ENCODE peak calls at places on chromosomes 6 and 20, in five cellular contexts. One of them, this sample, is unnamed.

GRCh38 chr6:127291495-127291894 is 24.8 kb downstream of the RNF146 start:
- DNase-seq in heart left ventricle: no peak
- DNase-seq in astrocyte of the spinal cord: no peak
- DNase-seq in heart right ventricle: no peak
- DNase-seq in HL-60: no peak
- DNase-seq in this sample: no peak

GRCh38 chr6:41712651-41713103 is 22.7 kb downstream of the TFEB start:
- DNase-seq in heart left ventricle: peak
- DNase-seq in astrocyte of the spinal cord: peak
- DNase-seq in heart right ventricle: peak
- DNase-seq in HL-60: no peak
- DNase-seq in this sample: no peak

GRCh38 chr6:1286972-1287600 is 24.8 kb upstream of the FOXQ1 start:
- DNase-seq in heart left ventricle: no peak
- DNase-seq in astrocyte of the spinal cord: peak
- DNase-seq in heart right ventricle: no peak
- DNase-seq in HL-60: peak
- DNase-seq in this sample: peak

GRCh38 chr20:47809161-47809560 is 23.9 kb upstream of the SULF2 start:
- DNase-seq in heart left ventricle: no peak
- DNase-seq in astrocyte of the spinal cord: no peak
- DNase-seq in heart right ventricle: no peak
- DNase-seq in HL-60: no peak
- DNase-seq in this sample: no peak

GRCh38 chr20:21380711-21381110 is 16.6 kb downstream of the NKX2-4 start:
- DNase-seq in heart left ventricle: no peak
- DNase-seq in astrocyte of the spinal cord: no peak
- DNase-seq in heart right ventricle: no peak
- DNase-seq in HL-60: no peak
- DNase-seq in this sample: no peak

GRCh38 chr6:28544211-28544610 is 18.5 kb downstream of the GPX5 start:
- DNase-seq in heart left ventricle: no peak
- DNase-seq in astrocyte of the spinal cord: peak
- DNase-seq in heart right ventricle: no peak
- DNase-seq in HL-60: no peak
- DNase-seq in this sample: no peak

GRCh38 chr6:136435096-136435495 is 115.1 kb downstream of the MAP7 start:
- DNase-seq in heart left ventricle: no peak
- DNase-seq in astrocyte of the spinal cord: no peak
- DNase-seq in heart right ventricle: no peak
- DNase-seq in HL-60: no peak
- DNase-seq in this sample: no peak

GRCh38 chr6:156789081-156789943 is 12.1 kb downstream of the ARID1B start:
- DNase-seq in heart left ventricle: no peak
- DNase-seq in astrocyte of the spinal cord: no peak
- DNase-seq in heart right ventricle: no peak
- DNase-seq in HL-60: no peak
- DNase-seq in this sample: no peak

GRCh38 chr6:133594551-133594950 is 294.4 kb upstream of the TCF21 start:
- DNase-seq in heart left ventricle: no peak
- DNase-seq in astrocyte of the spinal cord: no peak
- DNase-seq in heart right ventricle: no peak
- DNase-seq in HL-60: no peak
- DNase-seq in this sample: peak

GRCh38 chr20:61502433-61502832 is 250.4 kb downstream of the CDH4 start:
- DNase-seq in heart left ventricle: no peak
- DNase-seq in astrocyte of the spinal cord: peak
- DNase-seq in heart right ventricle: no peak
- DNase-seq in HL-60: no peak
- DNase-seq in this sample: peak

GRCh38 chr20:49695830-49696229 is 17.8 kb downstream of the B4GALT5 start:
- DNase-seq in heart left ventricle: no peak
- DNase-seq in astrocyte of the spinal cord: no peak
- DNase-seq in heart right ventricle: no peak
- DNase-seq in HL-60: no peak
- DNase-seq in this sample: no peak

GRCh38 chr20:676967-677366 is 1.4 kb upstream of the SCRT2 start:
- DNase-seq in heart left ventricle: no peak
- DNase-seq in astrocyte of the spinal cord: no peak
- DNase-seq in heart right ventricle: no peak
- DNase-seq in HL-60: no peak
- DNase-seq in this sample: no peak

GRCh38 chr6:34011298-34011697 is 134.6 kb downstream of the GRM4 start:
- DNase-seq in heart left ventricle: no peak
- DNase-seq in astrocyte of the spinal cord: no peak
- DNase-seq in heart right ventricle: no peak
- DNase-seq in HL-60: no peak
- DNase-seq in this sample: no peak

GRCh38 chr6:169215201-169215661 is 38.4 kb downstream of the THBS2 start:
- DNase-seq in heart left ventricle: no peak
- DNase-seq in astrocyte of the spinal cord: peak
- DNase-seq in heart right ventricle: no peak
- DNase-seq in HL-60: no peak
- DNase-seq in this sample: peak

GRCh38 chr20:22462975-22463914 is 121.1 kb downstream of the FOXA2 start:
- DNase-seq in heart left ventricle: no peak
- DNase-seq in astrocyte of the spinal cord: no peak
- DNase-seq in heart right ventricle: no peak
- DNase-seq in HL-60: no peak
- DNase-seq in this sample: peak

GRCh38 chr20:15039088-15039762 is 701.8 kb upstream of the FLRT3 start:
- DNase-seq in heart left ventricle: no peak
- DNase-seq in astrocyte of the spinal cord: no peak
- DNase-seq in heart right ventricle: no peak
- DNase-seq in HL-60: no peak
- DNase-seq in this sample: no peak

GRCh38 chr6:111709615-111710398 is 104.1 kb upstream of the TRAF3IP2 start:
- DNase-seq in heart left ventricle: peak
- DNase-seq in astrocyte of the spinal cord: peak
- DNase-seq in heart right ventricle: peak
- DNase-seq in HL-60: peak
- DNase-seq in this sample: peak

GRCh38 chr6:56381852-56382251 is 134.5 kb upstream of the COL21A1 start:
- DNase-seq in heart left ventricle: no peak
- DNase-seq in astrocyte of the spinal cord: no peak
- DNase-seq in heart right ventricle: no peak
- DNase-seq in HL-60: no peak
- DNase-seq in this sample: peak

GRCh38 chr6:41059569-41059968 is 6.6 kb downstream of the APOBEC2 start:
- DNase-seq in heart left ventricle: no peak
- DNase-seq in astrocyte of the spinal cord: peak
- DNase-seq in heart right ventricle: no peak
- DNase-seq in HL-60: no peak
- DNase-seq in this sample: peak

GRCh38 chr20:8049321-8049720 is 29.8 kb upstream of the TMX4 start:
- DNase-seq in heart left ventricle: no peak
- DNase-seq in astrocyte of the spinal cord: no peak
- DNase-seq in heart right ventricle: no peak
- DNase-seq in HL-60: no peak
- DNase-seq in this sample: peak

GRCh38 chr6:30883743-30884520 is at the start of gene DDR1:
- DNase-seq in heart left ventricle: peak
- DNase-seq in astrocyte of the spinal cord: peak
- DNase-seq in heart right ventricle: peak
- DNase-seq in HL-60: no peak
- DNase-seq in this sample: peak

GRCh38 chr6:165662671-165663282 is at the start of gene PDE10A:
- DNase-seq in heart left ventricle: peak
- DNase-seq in astrocyte of the spinal cord: peak
- DNase-seq in heart right ventricle: peak
- DNase-seq in HL-60: no peak
- DNase-seq in this sample: no peak

GRCh38 chr6:53796451-53796780 is 1.6 kb downstream of the LRRC1 start:
- DNase-seq in heart left ventricle: no peak
- DNase-seq in astrocyte of the spinal cord: no peak
- DNase-seq in heart right ventricle: no peak
- DNase-seq in HL-60: no peak
- DNase-seq in this sample: no peak

GRCh38 chr6:5012531-5012930 is 8.7 kb upstream of the RPP40 start:
- DNase-seq in heart left ventricle: no peak
- DNase-seq in astrocyte of the spinal cord: no peak
- DNase-seq in heart right ventricle: no peak
- DNase-seq in HL-60: no peak
- DNase-seq in this sample: peak

GRCh38 chr6:151352410-151353399 is 38.7 kb downstream of the ZBTB2 start:
- DNase-seq in heart left ventricle: no peak
- DNase-seq in astrocyte of the spinal cord: no peak
- DNase-seq in heart right ventricle: no peak
- DNase-seq in HL-60: no peak
- DNase-seq in this sample: peak

GRCh38 chr20:3808141-3808479 is 12.0 kb downstream of the CDC25B start:
- DNase-seq in heart left ventricle: peak
- DNase-seq in astrocyte of the spinal cord: peak
- DNase-seq in heart right ventricle: peak
- DNase-seq in HL-60: no peak
- DNase-seq in this sample: peak

GRCh38 chr20:62067547-62068260 is 2.0 kb upstream of the TAF4 start:
- DNase-seq in heart left ventricle: no peak
- DNase-seq in astrocyte of the spinal cord: no peak
- DNase-seq in heart right ventricle: no peak
- DNase-seq in HL-60: no peak
- DNase-seq in this sample: no peak

DNA sequence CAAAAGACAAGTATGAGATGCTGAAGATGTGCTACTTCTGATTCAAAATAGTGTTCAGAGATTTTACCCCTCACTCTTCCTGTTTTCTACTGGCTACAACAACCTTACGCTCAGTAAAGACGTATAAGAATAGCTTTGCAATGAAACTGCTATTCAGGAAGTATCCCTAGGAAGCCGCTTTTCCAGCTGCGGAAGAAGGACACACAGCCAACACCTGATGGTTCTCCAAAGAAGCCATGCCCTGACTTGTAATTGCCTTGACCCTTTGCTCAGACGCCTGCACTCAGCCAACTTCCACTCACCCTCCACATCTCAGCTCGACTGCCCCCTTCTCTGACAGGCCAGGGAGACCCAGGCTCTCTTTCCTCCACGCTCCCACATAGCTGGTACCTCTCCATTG is 111.6 kb downstream of the DTNBP1 start:
- DNase-seq in heart left ventricle: no peak
- DNase-seq in astrocyte of the spinal cord: no peak
- DNase-seq in heart right ventricle: no peak
- DNase-seq in HL-60: no peak
- DNase-seq in this sample: no peak
- TF ChIP-seq CTCF in heart left ventricle: no peak
- TF ChIP-seq CTCF in astrocyte of the spinal cord: no peak
- TF ChIP-seq CTCF in heart right ventricle: no peak
- TF ChIP-seq CTCF in HL-60: no peak
- TF ChIP-seq CTCF in this sample: no peak

DNA sequence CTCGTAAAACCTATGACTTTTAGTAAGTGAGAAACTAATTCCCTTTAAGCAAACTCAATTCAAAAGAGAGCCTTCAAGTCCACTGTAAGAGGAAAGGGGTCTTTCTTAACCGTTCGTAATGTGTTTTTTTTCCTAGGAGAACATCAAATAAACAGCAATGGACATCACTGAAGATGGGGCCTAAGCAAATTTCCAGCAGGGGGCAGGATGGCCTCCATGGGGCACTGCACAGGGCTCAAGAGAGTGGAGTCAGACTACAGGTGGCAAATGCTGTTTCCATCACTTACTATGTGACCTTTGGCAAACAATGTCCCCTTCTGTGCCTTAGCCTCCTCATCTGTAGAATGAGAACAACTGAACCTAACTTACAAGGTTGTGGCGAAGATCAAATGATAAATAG is 88.7 kb downstream of the ARHGAP18 start:
- DNase-seq in heart left ventricle: no peak
- DNase-seq in astrocyte of the spinal cord: no peak
- DNase-seq in heart right ventricle: no peak
- DNase-seq in HL-60: peak
- DNase-seq in this sample: peak
- H3K4me3 ChIP-seq in heart left ventricle: no peak
- H3K4me3 ChIP-seq in astrocyte of the spinal cord: no peak
- H3K4me3 ChIP-seq in heart right ventricle: no peak
- H3K4me3 ChIP-seq in HL-60: no peak
- H3K4me3 ChIP-seq in this sample: no peak

DNA sequence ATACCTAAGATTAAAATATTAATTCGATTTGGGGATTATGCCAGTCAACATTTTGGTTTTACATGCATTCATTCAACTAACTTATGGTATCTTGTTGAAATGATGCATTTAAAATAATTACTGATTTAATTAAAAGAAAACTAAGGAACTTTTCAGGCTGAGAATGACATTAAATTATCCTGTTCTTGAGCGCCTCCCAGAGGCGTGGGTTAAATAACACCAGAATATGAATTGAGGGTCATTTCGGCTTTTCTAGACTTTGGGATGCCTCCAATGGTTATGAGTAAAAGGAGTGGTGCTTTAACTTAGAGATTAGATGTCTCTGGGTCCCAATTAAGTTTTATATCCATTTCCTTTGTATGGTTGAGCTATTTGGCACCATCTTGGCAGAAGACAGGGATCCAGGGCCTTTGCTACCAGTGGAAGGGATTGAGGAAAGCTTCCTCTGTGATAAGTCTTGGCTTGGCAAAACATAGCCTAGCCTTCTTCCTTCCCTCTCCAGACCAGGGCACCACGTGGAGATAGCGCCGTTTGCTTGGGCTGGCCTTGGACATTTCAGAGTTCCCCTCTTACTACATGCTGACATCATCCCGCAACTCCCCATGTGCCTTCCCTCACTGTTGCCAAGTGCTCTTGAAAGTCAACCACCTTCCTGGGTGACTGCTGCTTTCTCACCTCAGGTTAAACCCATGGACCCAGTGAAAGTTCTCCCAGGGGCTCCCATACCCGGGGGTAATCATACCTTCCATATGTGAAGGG is 28.7 kb downstream of the GNAS start:
- DNase-seq in heart left ventricle: no peak
- DNase-seq in astrocyte of the spinal cord: no peak
- DNase-seq in heart right ventricle: no peak
- DNase-seq in HL-60: no peak
- DNase-seq in this sample: no peak
- TF ChIP-seq CTCF in heart left ventricle: no peak
- TF ChIP-seq CTCF in astrocyte of the spinal cord: no peak
- TF ChIP-seq CTCF in heart right ventricle: no peak
- TF ChIP-seq CTCF in HL-60: peak
- TF ChIP-seq CTCF in this sample: peak

DNA sequence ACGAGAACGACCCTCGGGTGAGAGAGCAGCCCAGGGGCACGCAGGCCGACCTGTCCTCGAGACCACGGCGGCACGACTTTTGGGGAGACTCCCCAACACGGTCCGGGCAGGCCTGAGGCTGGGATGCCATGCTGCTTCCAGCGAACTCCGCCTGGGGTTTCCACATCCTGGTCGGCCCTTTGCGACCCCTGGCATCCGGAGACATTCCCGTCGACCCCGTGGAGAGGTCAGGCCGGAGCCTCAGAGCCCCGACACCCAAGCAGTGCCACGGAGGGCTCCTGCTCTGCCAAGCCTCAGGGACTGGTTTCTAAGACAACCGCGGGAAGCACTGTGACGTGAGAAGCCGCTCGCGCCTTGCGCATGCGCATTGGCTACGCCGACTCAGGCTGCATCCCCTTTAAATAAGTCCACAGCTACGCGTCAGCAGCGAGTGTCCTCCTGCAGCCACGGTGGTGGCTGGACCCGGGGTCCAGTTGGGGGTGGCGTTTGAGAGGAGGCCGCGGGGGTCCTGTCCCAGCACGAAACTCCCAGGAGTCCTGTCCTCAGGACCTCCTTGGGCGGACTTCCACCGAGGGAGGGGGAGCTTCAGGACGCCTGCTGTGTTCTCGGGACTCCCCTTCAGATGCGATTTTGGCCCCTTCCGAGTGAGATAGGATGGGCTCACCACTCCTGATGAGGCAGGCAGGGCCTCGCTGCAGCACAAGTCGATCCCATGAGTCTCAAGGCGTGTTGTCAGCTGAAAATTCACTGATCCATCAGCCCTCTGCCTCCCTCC is 1089.3 kb upstream of the DEFB115 start:
- DNase-seq in heart left ventricle: peak
- DNase-seq in astrocyte of the spinal cord: no peak
- DNase-seq in heart right ventricle: peak
- DNase-seq in HL-60: no peak
- DNase-seq in this sample: no peak
- H3K4me3 ChIP-seq in heart left ventricle: no peak
- H3K4me3 ChIP-seq in astrocyte of the spinal cord: no peak
- H3K4me3 ChIP-seq in heart right ventricle: peak
- H3K4me3 ChIP-seq in HL-60: no peak
- H3K4me3 ChIP-seq in this sample: no peak

This sample was measured in fibroblast of mammary gland.